ENCODE peak calls at places on chromosome 9, in nine cellular contexts. H is RWPE1; C is putamen; M is transverse colon; P is left cardiac atrium; J is activated CD8-positive, alpha-beta memory T cell treated with anti-CD3 and anti-CD28 coated beads for 4 hours; K is stimulated activated CD8-positive, alpha-beta memory T cell treated with anti-CD3 and anti-CD28 coated beads, Interleukin-2, amount 100 ng/mL, for 48 hours; G is spleen; X is T-helper 2 cell. I is an unnamed sample.

GRCh38 chr9:100099722-100100042 is 639 bp downstream of the INVS start:
- DNase-seq in P (peak), J (no peak), C (no peak), G (no peak), X (no peak), H (peak), K (no peak), M (no peak), I (no peak)

GRCh38 chr9:95246547-95246946 is 71.0 kb downstream of the FANCC start:
- DNase-seq in K (no peak), C (no peak), P (no peak), J (no peak), X (no peak), H (no peak), M (no peak), G (no peak), I (no peak)

GRCh38 chr9:33452828-33453271 is 5.5 kb upstream of the AQP3 start:
- DNase-seq in G (no peak), M (peak), X (no peak), J (peak), K (peak), H (peak), C (no peak), P (peak), I (peak)

GRCh38 chr9:89422151-89422918 is 75.6 kb downstream of the SEMA4D start:
- DNase-seq in J (peak), X (no peak), P (no peak), M (no peak), K (peak), C (no peak), H (peak), G (peak), I (no peak)

GRCh38 chr9:419571-420156 is 205.0 kb downstream of the DOCK8 start:
- DNase-seq in C (no peak), P (no peak), H (peak), K (no peak), G (no peak), J (no peak), M (no peak), X (no peak), I (no peak)

GRCh38 chr9:91824151-91824550 is 125.9 kb downstream of the ROR2 start:
- DNase-seq in H (no peak), M (no peak), P (no peak), K (no peak), X (no peak), G (no peak), J (no peak), C (no peak), I (no peak)

GRCh38 chr9:87406545-87407166 is 91.0 kb upstream of the DAPK1 start:
- DNase-seq in M (no peak), H (no peak), P (no peak), J (no peak), G (no peak), C (no peak), K (no peak), X (no peak), I (peak)

GRCh38 chr9:91245432-91246313 is 116.0 kb downstream of the AUH start:
- DNase-seq in X (no peak), K (no peak), P (peak), J (no peak), C (no peak), M (no peak), G (no peak), H (peak), I (peak)

GRCh38 chr9:69801994-69802393 is 18.6 kb upstream of the CFAP95 start:
- DNase-seq in G (no peak), X (no peak), K (no peak), H (no peak), J (no peak), P (no peak), M (no peak), C (no peak), I (peak)

GRCh38 chr9:4147476-4148214 is 152.2 kb downstream of the GLIS3 start:
- DNase-seq in C (no peak), K (no peak), M (peak), H (no peak), G (no peak), P (no peak), J (no peak), X (no peak), I (no peak)

GRCh38 chr9:124256517-124257069 is 1.2 kb upstream of the NEK6 start:
- DNase-seq in H (peak), J (no peak), K (no peak), C (no peak), G (peak), M (peak), X (no peak), P (no peak), I (no peak)

GRCh38 chr9:29456940-29457339 is 1883.7 kb upstream of the C9orf72 start:
- DNase-seq in C (no peak), G (no peak), K (no peak), J (no peak), X (no peak), P (no peak), H (peak), M (no peak), I (no peak)

GRCh38 chr9:77751341-77752091 is 103.4 kb upstream of the GNA14 start:
- DNase-seq in P (peak), C (peak), X (no peak), J (no peak), H (peak), G (no peak), M (no peak), K (no peak), I (no peak)

GRCh38 chr9:20692554-20692953 is 8.5 kb downstream of the FOCAD start:
- DNase-seq in M (no peak), K (no peak), C (no peak), H (no peak), X (no peak), P (no peak), J (no peak), G (no peak), I (no peak)

GRCh38 chr9:16515879-16516289 is 354.6 kb downstream of the BNC2 start:
- DNase-seq in M (no peak), X (no peak), H (no peak), K (no peak), G (no peak), C (no peak), P (no peak), J (no peak), I (no peak)

GRCh38 chr9:92561374-92562329 is 25.9 kb upstream of the ECM2 start:
- DNase-seq in J (no peak), G (no peak), M (no peak), K (no peak), X (no peak), H (no peak), P (no peak), C (no peak), I (peak)

GRCh38 chr9:36217256-36217968 is 26.7 kb downstream of the CLTA start:
- DNase-seq in M (no peak), J (no peak), K (no peak), H (no peak), G (no peak), C (peak), P (peak), X (no peak), I (no peak)

GRCh38 chr9:129888085-129888808 is 53.0 kb downstream of the USP20 start:
- DNase-seq in M (peak), C (no peak), K (peak), G (peak), J (peak), P (peak), H (no peak), X (peak), I (no peak)

GRCh38 chr9:10566853-10567252 is 45.9 kb downstream of the PTPRD start:
- DNase-seq in P (no peak), C (no peak), J (no peak), K (no peak), M (no peak), X (no peak), H (no peak), G (no peak), I (no peak)

GRCh38 chr9:97525451-97525850 is 24.0 kb downstream of the TMOD1 start:
- DNase-seq in G (no peak), K (no peak), X (no peak), M (no peak), J (no peak), H (peak), C (no peak), P (no peak), I (no peak)

GRCh38 chr9:71295928-71296327 is 174.5 kb upstream of the TRPM3 start:
- DNase-seq in X (no peak), G (no peak), H (no peak), K (no peak), M (no peak), C (no peak), J (no peak), P (no peak), I (no peak)

GRCh38 chr9:113992276-113992951 is 85.7 kb downstream of the AMBP start:
- DNase-seq in M (no peak), P (peak), C (peak), K (no peak), X (no peak), J (no peak), H (no peak), G (peak), I (no peak)

GRCh38 chr9:123611228-123611627 is 255.2 kb downstream of the CRB2 start:
- DNase-seq in H (no peak), J (no peak), M (no peak), G (no peak), C (no peak), P (no peak), K (no peak), X (no peak), I (no peak)

GRCh38 chr9:91905958-91906585 is 44.0 kb downstream of the ROR2 start:
- DNase-seq in H (peak), M (peak), K (peak), G (peak), C (no peak), J (peak), X (no peak), P (peak), I (peak)

I was measured in LoVo.